ENCODE peak calls at places on chromosomes 12 and 14, in nine cellular contexts. One of them, this sample, is unnamed. For H3K4me1, the result is how much of the 10 kb centered on the place peaks cover.

GRCh38 chr12:6172086-6172485 is 28.1 kb upstream of the CD9 start:
- DNase-seq in stomach: no peak
- DNase-seq in spleen: peak
- DNase-seq in breast epithelium: no peak
- DNase-seq in endothelial cell of umbilical vein: no peak
- DNase-seq in HCT116: no peak
- DNase-seq in transverse colon: no peak
- DNase-seq in K562: no peak
- DNase-seq in HepG2: no peak
- DNase-seq in this sample: no peak

GRCh38 chr12:107553211-107553765 is 132.3 kb upstream of the PWP1 start:
- DNase-seq in stomach: no peak
- DNase-seq in spleen: no peak
- DNase-seq in breast epithelium: no peak
- DNase-seq in endothelial cell of umbilical vein: no peak
- DNase-seq in HCT116: no peak
- DNase-seq in transverse colon: no peak
- DNase-seq in K562: no peak
- DNase-seq in HepG2: no peak
- DNase-seq in this sample: no peak

GRCh38 chr12:18723752-18724151 is 14.1 kb downstream of the PLCZ1 start:
- DNase-seq in stomach: no peak
- DNase-seq in spleen: no peak
- DNase-seq in breast epithelium: no peak
- DNase-seq in endothelial cell of umbilical vein: no peak
- DNase-seq in HCT116: peak
- DNase-seq in transverse colon: no peak
- DNase-seq in K562: no peak
- DNase-seq in HepG2: no peak
- DNase-seq in this sample: no peak

GRCh38 chr14:102042699-102043098 is 44.1 kb downstream of the HSP90AA1 start:
- DNase-seq in stomach: no peak
- DNase-seq in spleen: no peak
- DNase-seq in breast epithelium: no peak
- DNase-seq in endothelial cell of umbilical vein: no peak
- DNase-seq in HCT116: no peak
- DNase-seq in transverse colon: no peak
- DNase-seq in K562: no peak
- DNase-seq in HepG2: no peak
- DNase-seq in this sample: no peak

GRCh38 chr12:52608826-52609630 is 7.8 kb upstream of the KRT72 start:
- DNase-seq in stomach: no peak
- DNase-seq in spleen: no peak
- DNase-seq in breast epithelium: no peak
- DNase-seq in endothelial cell of umbilical vein: no peak
- DNase-seq in HCT116: no peak
- DNase-seq in transverse colon: no peak
- DNase-seq in K562: no peak
- DNase-seq in HepG2: no peak
- DNase-seq in this sample: no peak

GRCh38 chr14:98018626-98019025 is 1221.4 kb downstream of the VRK1 start:
- DNase-seq in stomach: no peak
- DNase-seq in spleen: no peak
- DNase-seq in breast epithelium: no peak
- DNase-seq in endothelial cell of umbilical vein: no peak
- DNase-seq in HCT116: no peak
- DNase-seq in transverse colon: no peak
- DNase-seq in K562: no peak
- DNase-seq in HepG2: no peak
- DNase-seq in this sample: no peak

GRCh38 chr12:58633479-58633878 is 286.8 kb downstream of the LRIG3 start:
- DNase-seq in stomach: no peak
- DNase-seq in spleen: no peak
- DNase-seq in breast epithelium: no peak
- DNase-seq in endothelial cell of umbilical vein: peak
- DNase-seq in HCT116: no peak
- DNase-seq in transverse colon: no peak
- DNase-seq in K562: no peak
- DNase-seq in HepG2: no peak
- DNase-seq in this sample: no peak

GRCh38 chr14:94376108-94376975 is 12.1 kb downstream of the SERPINA1 start:
- DNase-seq in stomach: no peak
- DNase-seq in spleen: no peak
- DNase-seq in breast epithelium: no peak
- DNase-seq in endothelial cell of umbilical vein: no peak
- DNase-seq in HCT116: no peak
- DNase-seq in transverse colon: no peak
- DNase-seq in K562: no peak
- DNase-seq in HepG2: no peak
- DNase-seq in this sample: peak

GRCh38 chr12:64900540-64900939 is 76.1 kb downstream of the TBC1D30 start:
- DNase-seq in stomach: no peak
- DNase-seq in spleen: no peak
- DNase-seq in breast epithelium: no peak
- DNase-seq in endothelial cell of umbilical vein: peak
- DNase-seq in HCT116: no peak
- DNase-seq in transverse colon: no peak
- DNase-seq in K562: no peak
- DNase-seq in HepG2: no peak
- DNase-seq in this sample: no peak

GRCh38 chr12:121190523-121191031 is 19.4 kb upstream of the P2RX4 start:
- DNase-seq in stomach: no peak
- DNase-seq in spleen: no peak
- DNase-seq in breast epithelium: no peak
- DNase-seq in endothelial cell of umbilical vein: peak
- DNase-seq in HCT116: no peak
- DNase-seq in transverse colon: no peak
- DNase-seq in K562: no peak
- DNase-seq in HepG2: no peak
- DNase-seq in this sample: no peak

GRCh38 chr12:74985986-74986319 is 223.7 kb downstream of the KCNC2 start:
- DNase-seq in stomach: no peak
- DNase-seq in spleen: peak
- DNase-seq in breast epithelium: no peak
- DNase-seq in endothelial cell of umbilical vein: no peak
- DNase-seq in HCT116: no peak
- DNase-seq in transverse colon: no peak
- DNase-seq in K562: no peak
- DNase-seq in HepG2: no peak
- DNase-seq in this sample: peak

DNA sequence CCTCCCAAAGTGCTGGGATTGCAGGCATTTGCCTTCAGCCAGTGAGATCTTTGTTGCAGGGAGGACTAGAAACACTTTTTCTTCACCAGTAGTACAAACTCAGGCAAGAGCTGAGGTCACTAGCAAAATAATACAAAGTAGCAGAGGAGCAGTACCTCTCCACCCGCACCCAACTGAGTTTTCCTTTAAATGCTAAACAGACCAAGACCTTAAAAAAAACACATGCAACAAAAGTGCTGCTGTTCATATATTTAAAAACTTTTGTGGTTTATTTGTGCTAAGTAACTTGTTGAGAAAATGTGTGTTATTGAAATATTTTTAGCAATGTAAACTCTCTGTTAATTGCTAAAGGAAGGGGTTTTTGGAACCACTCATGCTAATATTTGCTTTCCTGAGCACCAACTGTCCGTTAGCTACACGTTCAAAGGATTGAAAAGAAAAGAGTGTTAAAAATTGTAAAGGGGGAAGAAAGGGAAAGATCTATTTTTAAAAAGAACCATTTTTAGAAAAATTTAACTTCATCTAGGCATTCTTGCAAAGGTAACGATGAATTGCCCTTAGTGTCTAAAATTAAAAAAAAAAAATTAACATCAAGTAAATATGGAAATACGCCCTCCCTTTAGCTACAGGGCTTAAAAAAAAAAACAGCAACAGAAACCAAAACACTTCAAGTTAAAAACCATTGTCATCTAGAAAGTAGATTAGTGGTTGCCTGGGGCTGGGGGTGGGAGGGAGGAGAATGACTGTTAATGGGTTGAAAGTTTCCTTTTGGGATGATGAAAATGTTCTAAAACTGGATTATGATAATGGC is 114.0 kb upstream of the KRAS start:
- DNase-seq in stomach: no peak
- DNase-seq in spleen: no peak
- DNase-seq in breast epithelium: no peak
- DNase-seq in endothelial cell of umbilical vein: no peak
- DNase-seq in HCT116: no peak
- DNase-seq in transverse colon: no peak
- DNase-seq in K562: no peak
- DNase-seq in HepG2: no peak
- DNase-seq in this sample: no peak
- TF ChIP-seq POLR2A in stomach: no peak
- TF ChIP-seq POLR2A in spleen: no peak
- TF ChIP-seq POLR2A in breast epithelium: no peak
- TF ChIP-seq POLR2A in endothelial cell of umbilical vein: no peak
- TF ChIP-seq POLR2A in HCT116: no peak
- TF ChIP-seq POLR2A in transverse colon: no peak
- TF ChIP-seq POLR2A in K562: no peak
- TF ChIP-seq POLR2A in HepG2: no peak
- TF ChIP-seq POLR2A in this sample: no peak

DNA sequence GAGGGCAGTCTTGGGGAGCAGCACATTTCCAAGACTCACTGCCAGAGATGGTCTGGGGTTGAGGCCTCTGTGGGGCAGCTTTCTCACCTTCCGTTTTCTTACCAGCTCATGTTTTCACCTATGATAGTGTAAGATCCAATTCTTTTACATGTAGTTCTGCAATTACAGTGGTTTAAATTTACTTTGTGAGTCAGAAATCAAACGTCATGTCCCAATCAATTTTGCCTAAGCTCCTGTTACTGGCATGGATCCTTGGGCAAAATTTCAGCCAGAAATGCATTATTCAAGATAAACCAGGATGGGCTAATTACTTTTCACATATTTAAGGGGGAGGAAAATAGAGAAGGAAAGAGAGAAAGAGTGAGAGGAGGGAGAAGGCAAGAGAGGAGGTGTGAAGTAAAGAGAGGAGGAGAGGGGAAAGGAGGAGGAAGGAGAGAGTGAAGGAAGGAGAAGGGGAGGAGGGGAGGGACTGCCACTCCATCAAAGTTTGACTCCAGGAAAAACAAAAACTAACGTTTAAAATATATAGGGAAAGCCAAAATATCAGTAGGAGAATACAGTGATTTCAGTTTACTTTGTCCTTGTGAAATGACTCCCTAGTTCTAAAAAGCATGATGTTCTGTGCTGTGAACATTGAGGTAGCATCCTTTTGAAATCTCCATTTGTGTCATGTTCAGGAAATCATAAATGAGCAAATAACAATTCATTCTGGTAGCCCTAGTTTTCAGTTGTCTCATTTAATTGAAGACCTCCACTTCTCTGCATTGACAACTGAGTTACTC is 2.9 kb downstream of the BMAL2 start:
- DNase-seq in stomach: no peak
- DNase-seq in spleen: no peak
- DNase-seq in breast epithelium: no peak
- DNase-seq in endothelial cell of umbilical vein: no peak
- DNase-seq in HCT116: no peak
- DNase-seq in transverse colon: no peak
- DNase-seq in K562: no peak
- DNase-seq in HepG2: no peak
- DNase-seq in this sample: no peak
- H3K4me1 ChIP-seq in stomach: half or more
- H3K4me1 ChIP-seq in spleen: under half
- H3K4me1 ChIP-seq in breast epithelium: under half
- H3K4me1 ChIP-seq in endothelial cell of umbilical vein: under half
- H3K4me1 ChIP-seq in HCT116: under half
- H3K4me1 ChIP-seq in transverse colon: under half
- H3K4me1 ChIP-seq in K562: under half
- H3K4me1 ChIP-seq in HepG2: half or more
- H3K4me1 ChIP-seq in this sample: under half

DNA sequence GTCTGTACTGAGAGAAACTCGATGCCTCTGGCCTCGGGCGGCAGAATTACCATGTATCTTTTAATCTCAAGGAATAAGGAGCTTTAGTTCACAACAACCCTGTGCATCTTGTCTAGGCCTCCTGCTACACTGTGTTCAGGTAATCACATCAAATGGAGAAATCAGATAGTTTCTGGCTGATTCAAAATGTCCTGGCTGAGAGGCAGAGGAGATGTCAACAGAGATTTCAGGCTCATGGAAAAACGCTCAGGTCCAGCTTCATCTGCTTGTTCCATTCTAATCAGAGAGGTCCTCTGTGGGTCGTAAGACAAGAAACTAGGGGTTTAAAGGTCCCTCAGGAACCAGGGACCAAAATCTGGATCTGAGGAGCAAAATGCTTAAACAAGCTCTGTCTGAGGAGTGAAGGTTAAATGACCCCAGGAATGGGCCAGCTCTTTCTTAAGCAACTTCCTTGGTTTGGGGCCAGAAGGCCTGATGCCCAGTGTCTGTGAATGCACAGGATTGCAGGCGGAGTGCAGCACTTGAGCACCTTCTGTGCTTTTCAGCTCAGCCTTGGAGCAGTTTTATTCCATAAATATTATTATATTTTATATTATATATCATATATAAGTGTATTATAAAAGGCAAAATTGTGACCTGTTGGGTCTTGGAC is 170.2 kb upstream of the PRICKLE1 start:
- DNase-seq in stomach: peak
- DNase-seq in spleen: no peak
- DNase-seq in breast epithelium: peak
- DNase-seq in endothelial cell of umbilical vein: no peak
- DNase-seq in HCT116: no peak
- DNase-seq in transverse colon: peak
- DNase-seq in K562: no peak
- DNase-seq in HepG2: no peak
- DNase-seq in this sample: peak
- TF ChIP-seq POLR2AphosphoS5 in stomach: no peak
- TF ChIP-seq POLR2AphosphoS5 in spleen: no peak
- TF ChIP-seq POLR2AphosphoS5 in breast epithelium: no peak
- TF ChIP-seq POLR2AphosphoS5 in endothelial cell of umbilical vein: no peak
- TF ChIP-seq POLR2AphosphoS5 in HCT116: no peak
- TF ChIP-seq POLR2AphosphoS5 in transverse colon: peak
- TF ChIP-seq POLR2AphosphoS5 in K562: no peak
- TF ChIP-seq POLR2AphosphoS5 in HepG2: no peak
- TF ChIP-seq POLR2AphosphoS5 in this sample: peak

DNA sequence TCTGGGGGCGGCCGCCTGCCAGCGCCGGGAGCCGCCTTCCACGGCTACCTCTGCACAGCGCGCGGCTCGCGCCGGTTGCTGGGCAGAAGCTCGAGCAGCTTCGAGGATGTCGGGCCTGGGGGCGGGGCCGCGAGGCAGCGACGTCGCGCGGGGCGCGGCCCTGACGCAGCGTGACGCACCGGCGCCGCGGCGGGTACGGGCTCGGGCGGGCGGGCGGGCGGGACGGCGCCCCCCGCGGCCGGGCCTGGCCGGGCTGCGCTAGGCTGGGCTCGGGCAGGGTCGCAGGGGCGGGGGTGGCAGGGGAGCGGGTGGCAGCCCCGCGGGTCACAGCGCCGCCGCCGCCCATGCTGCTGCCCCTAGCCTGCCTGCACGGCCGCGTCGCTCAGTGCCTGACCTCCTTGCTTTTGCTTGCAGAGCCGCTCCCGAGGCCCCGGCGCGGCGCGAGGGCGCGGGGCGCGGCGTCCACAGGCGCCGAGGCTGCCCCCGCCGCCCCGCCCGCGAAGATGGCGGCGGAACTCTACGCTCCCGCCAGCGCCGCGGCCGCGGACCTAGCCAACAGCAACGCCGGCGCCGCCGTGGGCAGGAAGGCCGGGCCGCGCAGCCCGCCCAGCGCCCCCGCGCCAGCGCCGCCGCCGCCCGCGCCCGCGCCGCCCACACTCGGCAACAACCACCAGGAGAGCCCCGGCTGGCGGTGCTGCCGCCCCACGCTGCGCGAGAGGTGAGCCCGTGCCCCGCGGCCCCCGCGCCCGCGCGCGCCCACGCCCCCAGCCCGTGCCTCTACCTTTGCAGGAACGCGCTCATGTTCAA is at the start of gene BTBD6:
- DNase-seq in stomach: peak
- DNase-seq in spleen: peak
- DNase-seq in breast epithelium: peak
- DNase-seq in endothelial cell of umbilical vein: peak
- DNase-seq in HCT116: peak
- DNase-seq in transverse colon: peak
- DNase-seq in K562: no peak
- DNase-seq in HepG2: no peak
- DNase-seq in this sample: peak
- TF ChIP-seq POLR2A in stomach: no peak
- TF ChIP-seq POLR2A in spleen: no peak
- TF ChIP-seq POLR2A in breast epithelium: no peak
- TF ChIP-seq POLR2A in endothelial cell of umbilical vein: peak
- TF ChIP-seq POLR2A in HCT116: no peak
- TF ChIP-seq POLR2A in transverse colon: peak
- TF ChIP-seq POLR2A in K562: no peak
- TF ChIP-seq POLR2A in HepG2: no peak
- TF ChIP-seq POLR2A in this sample: no peak

This sample was measured in sigmoid colon.